ENCODE peak calls at places on chromosomes 11 and 22, in six cellular contexts. One of them, this sample, is unnamed. For H3K4me1, the result is how much of the 10 kb centered on the place peaks cover.

GRCh38 chr11:17129003-17129402 is 51.5 kb upstream of the RPS13 start:
- DNase-seq in PC-3: peak
- DNase-seq in left ventricle myocardium inferior: no peak
- DNase-seq in BE2C: no peak
- DNase-seq in A549: peak
- DNase-seq in prostate gland: no peak
- DNase-seq in this sample: no peak

GRCh38 chr11:74288911-74289310 is 22.5 kb downstream of the P4HA3 start:
- DNase-seq in prostate gland: no peak
- DNase-seq in A549: no peak
- DNase-seq in BE2C: no peak
- DNase-seq in left ventricle myocardium inferior: no peak
- DNase-seq in PC-3: no peak
- DNase-seq in this sample: no peak

GRCh38 chr22:21568207-21569075 is 927 bp downstream of the UBE2L3 start:
- DNase-seq in BE2C: peak
- DNase-seq in left ventricle myocardium inferior: peak
- DNase-seq in A549: peak
- DNase-seq in prostate gland: peak
- DNase-seq in PC-3: no peak
- DNase-seq in this sample: no peak

GRCh38 chr11:47433991-47434786 is 8.0 kb upstream of the PSMC3 start:
- DNase-seq in BE2C: no peak
- DNase-seq in prostate gland: peak
- DNase-seq in PC-3: no peak
- DNase-seq in left ventricle myocardium inferior: no peak
- DNase-seq in A549: no peak
- DNase-seq in this sample: no peak

GRCh38 chr11:47523491-47524199 is 29.3 kb downstream of the CELF1 start:
- DNase-seq in BE2C: no peak
- DNase-seq in A549: peak
- DNase-seq in prostate gland: no peak
- DNase-seq in left ventricle myocardium inferior: no peak
- DNase-seq in PC-3: peak
- DNase-seq in this sample: peak

GRCh38 chr11:57764527-57764926 is 2.9 kb downstream of the CTNND1 start:
- DNase-seq in PC-3: no peak
- DNase-seq in prostate gland: no peak
- DNase-seq in A549: no peak
- DNase-seq in BE2C: no peak
- DNase-seq in left ventricle myocardium inferior: no peak
- DNase-seq in this sample: no peak

GRCh38 chr11:27317751-27318150 is 45.3 kb downstream of the CCDC34 start:
- DNase-seq in PC-3: peak
- DNase-seq in BE2C: no peak
- DNase-seq in A549: peak
- DNase-seq in left ventricle myocardium inferior: no peak
- DNase-seq in prostate gland: no peak
- DNase-seq in this sample: no peak

GRCh38 chr22:20636945-20637344 is 129.5 kb downstream of the MED15 start:
- DNase-seq in A549: no peak
- DNase-seq in left ventricle myocardium inferior: no peak
- DNase-seq in prostate gland: no peak
- DNase-seq in BE2C: no peak
- DNase-seq in PC-3: no peak
- DNase-seq in this sample: no peak

GRCh38 chr22:20086101-20086599 is 6.1 kb downstream of the DGCR8 start:
- DNase-seq in BE2C: no peak
- DNase-seq in left ventricle myocardium inferior: no peak
- DNase-seq in A549: no peak
- DNase-seq in prostate gland: no peak
- DNase-seq in PC-3: no peak
- DNase-seq in this sample: no peak

DNA sequence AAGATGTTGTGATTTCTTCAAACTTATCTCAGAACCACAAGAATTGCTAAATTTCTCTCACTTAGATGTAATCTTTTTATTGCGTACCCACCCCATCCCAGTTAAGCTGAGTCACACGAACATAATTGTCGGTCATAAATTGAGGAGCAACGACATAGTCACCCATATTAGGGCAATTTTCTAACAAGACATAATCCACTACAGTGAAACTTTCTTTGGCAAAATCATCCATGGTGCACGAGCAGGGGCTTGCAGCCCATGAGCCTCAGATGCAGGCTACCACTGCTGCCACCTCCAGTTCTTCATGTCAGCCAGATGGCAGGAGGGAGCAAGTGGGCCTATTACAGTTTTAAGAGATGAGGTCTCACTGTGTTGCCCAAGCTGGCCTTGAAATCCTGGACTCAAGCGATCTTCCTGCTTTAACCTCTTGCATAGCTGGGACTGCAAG is 70.3 kb upstream of the GRK2 start:
- DNase-seq in BE2C: no peak
- DNase-seq in PC-3: peak
- DNase-seq in left ventricle myocardium inferior: no peak
- DNase-seq in prostate gland: no peak
- DNase-seq in A549: peak
- DNase-seq in this sample: no peak
- TF ChIP-seq CTCF in BE2C: peak
- TF ChIP-seq CTCF in PC-3: peak
- TF ChIP-seq CTCF in left ventricle myocardium inferior: no peak
- TF ChIP-seq CTCF in prostate gland: no peak
- TF ChIP-seq CTCF in A549: no peak
- TF ChIP-seq CTCF in this sample: no peak

GRCh38 chr22:24992946-24993345 is 40.4 kb downstream of the KIAA1671 start:
- DNase-seq in A549: no peak
- DNase-seq in BE2C: no peak
- DNase-seq in left ventricle myocardium inferior: no peak
- DNase-seq in prostate gland: no peak
- DNase-seq in PC-3: no peak
- DNase-seq in this sample: no peak

GRCh38 chr22:24994070-24994763 is 41.7 kb downstream of the KIAA1671 start:
- DNase-seq in A549: peak
- DNase-seq in BE2C: no peak
- DNase-seq in left ventricle myocardium inferior: no peak
- DNase-seq in PC-3: peak
- DNase-seq in prostate gland: no peak
- DNase-seq in this sample: no peak

GRCh38 chr22:24996420-24996952 is 44.0 kb downstream of the KIAA1671 start:
- DNase-seq in BE2C: peak
- DNase-seq in A549: peak
- DNase-seq in prostate gland: peak
- DNase-seq in PC-3: peak
- DNase-seq in left ventricle myocardium inferior: no peak
- DNase-seq in this sample: no peak

GRCh38 chr22:24997023-24997422 is 44.5 kb downstream of the KIAA1671 start:
- DNase-seq in A549: no peak
- DNase-seq in PC-3: no peak
- DNase-seq in prostate gland: no peak
- DNase-seq in BE2C: no peak
- DNase-seq in left ventricle myocardium inferior: no peak
- DNase-seq in this sample: no peak

GRCh38 chr22:24995649-24996180 is 43.2 kb downstream of the KIAA1671 start:
- DNase-seq in prostate gland: no peak
- DNase-seq in left ventricle myocardium inferior: no peak
- DNase-seq in A549: no peak
- DNase-seq in BE2C: no peak
- DNase-seq in PC-3: no peak
- DNase-seq in this sample: no peak
- H3K4me1 ChIP-seq in prostate gland: under half
- H3K4me1 ChIP-seq in left ventricle myocardium inferior: under half
- H3K4me1 ChIP-seq in A549: half or more
- H3K4me1 ChIP-seq in BE2C: under half
- H3K4me1 ChIP-seq in PC-3: half or more
- H3K4me1 ChIP-seq in this sample: half or more

GRCh38 chr22:39384750-39385480 is 14.7 kb upstream of the TAB1 start:
- DNase-seq in A549: peak
- DNase-seq in left ventricle myocardium inferior: no peak
- DNase-seq in prostate gland: no peak
- DNase-seq in PC-3: peak
- DNase-seq in BE2C: peak
- DNase-seq in this sample: no peak
- TF ChIP-seq CTCF in A549: peak
- TF ChIP-seq CTCF in left ventricle myocardium inferior: peak
- TF ChIP-seq CTCF in prostate gland: no peak
- TF ChIP-seq CTCF in PC-3: peak
- TF ChIP-seq CTCF in BE2C: peak
- TF ChIP-seq CTCF in this sample: no peak

GRCh38 chr11:86806903-86807302 is 6.6 kb downstream of the PRSS23 start:
- DNase-seq in left ventricle myocardium inferior: no peak
- DNase-seq in prostate gland: no peak
- DNase-seq in BE2C: no peak
- DNase-seq in PC-3: no peak
- DNase-seq in A549: no peak
- DNase-seq in this sample: no peak

GRCh38 chr11:86809561-86809960 is 9.2 kb downstream of the PRSS23 start:
- DNase-seq in BE2C: no peak
- DNase-seq in left ventricle myocardium inferior: no peak
- DNase-seq in PC-3: no peak
- DNase-seq in prostate gland: no peak
- DNase-seq in A549: no peak
- DNase-seq in this sample: no peak

GRCh38 chr11:86804871-86805415 is 4.6 kb downstream of the PRSS23 start:
- DNase-seq in PC-3: no peak
- DNase-seq in prostate gland: no peak
- DNase-seq in left ventricle myocardium inferior: no peak
- DNase-seq in BE2C: no peak
- DNase-seq in A549: no peak
- DNase-seq in this sample: no peak

GRCh38 chr11:86805873-86806310 is 5.5 kb downstream of the PRSS23 start:
- DNase-seq in prostate gland: no peak
- DNase-seq in BE2C: no peak
- DNase-seq in left ventricle myocardium inferior: no peak
- DNase-seq in PC-3: peak
- DNase-seq in A549: no peak
- DNase-seq in this sample: no peak

GRCh38 chr11:86807356-86807755 is 7.0 kb downstream of the PRSS23 start:
- DNase-seq in left ventricle myocardium inferior: no peak
- DNase-seq in A549: no peak
- DNase-seq in BE2C: no peak
- DNase-seq in prostate gland: no peak
- DNase-seq in PC-3: no peak
- DNase-seq in this sample: no peak
- H3K4me1 ChIP-seq in left ventricle myocardium inferior: under half
- H3K4me1 ChIP-seq in A549: half or more
- H3K4me1 ChIP-seq in BE2C: under half
- H3K4me1 ChIP-seq in prostate gland: under half
- H3K4me1 ChIP-seq in PC-3: under half
- H3K4me1 ChIP-seq in this sample: half or more

DNA sequence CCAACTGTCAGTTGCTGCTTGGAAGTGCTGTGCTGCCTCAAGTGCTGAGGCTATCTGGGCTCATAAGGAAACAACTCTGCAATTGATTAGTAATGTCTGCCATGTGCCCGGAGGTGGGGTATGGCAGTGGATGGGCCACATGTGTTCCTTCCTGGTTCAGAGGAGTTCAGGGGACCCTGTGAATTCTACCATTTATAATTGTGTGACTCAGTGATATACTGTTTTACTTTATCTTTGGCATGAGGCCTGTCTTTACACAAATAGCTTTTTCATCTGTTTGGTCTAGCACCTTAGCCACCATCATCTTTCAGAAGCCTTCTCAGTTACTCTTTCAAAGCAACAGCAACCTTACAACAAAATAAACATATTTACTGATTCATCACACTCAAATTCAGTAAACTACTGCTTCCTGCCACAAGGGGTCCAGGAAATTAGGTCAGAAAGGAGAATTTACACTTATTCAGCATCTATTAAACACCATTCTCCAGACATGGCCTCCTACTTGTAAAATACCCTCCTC is 20.9 kb downstream of the DKK3 start:
- DNase-seq in PC-3: peak
- DNase-seq in prostate gland: no peak
- DNase-seq in A549: peak
- DNase-seq in left ventricle myocardium inferior: no peak
- DNase-seq in BE2C: no peak
- DNase-seq in this sample: no peak
- TF ChIP-seq CTCF in PC-3: peak
- TF ChIP-seq CTCF in prostate gland: no peak
- TF ChIP-seq CTCF in A549: peak
- TF ChIP-seq CTCF in left ventricle myocardium inferior: peak
- TF ChIP-seq CTCF in BE2C: no peak
- TF ChIP-seq CTCF in this sample: peak

GRCh38 chr11:65186701-65187100 is 5.0 kb downstream of the CAPN1 start:
- DNase-seq in prostate gland: no peak
- DNase-seq in BE2C: no peak
- DNase-seq in A549: no peak
- DNase-seq in PC-3: no peak
- DNase-seq in left ventricle myocardium inferior: no peak
- DNase-seq in this sample: no peak
- H3K4me1 ChIP-seq in prostate gland: under half
- H3K4me1 ChIP-seq in BE2C: under half
- H3K4me1 ChIP-seq in A549: under half
- H3K4me1 ChIP-seq in PC-3: under half
- H3K4me1 ChIP-seq in left ventricle myocardium inferior: under half
- H3K4me1 ChIP-seq in this sample: under half

DNA sequence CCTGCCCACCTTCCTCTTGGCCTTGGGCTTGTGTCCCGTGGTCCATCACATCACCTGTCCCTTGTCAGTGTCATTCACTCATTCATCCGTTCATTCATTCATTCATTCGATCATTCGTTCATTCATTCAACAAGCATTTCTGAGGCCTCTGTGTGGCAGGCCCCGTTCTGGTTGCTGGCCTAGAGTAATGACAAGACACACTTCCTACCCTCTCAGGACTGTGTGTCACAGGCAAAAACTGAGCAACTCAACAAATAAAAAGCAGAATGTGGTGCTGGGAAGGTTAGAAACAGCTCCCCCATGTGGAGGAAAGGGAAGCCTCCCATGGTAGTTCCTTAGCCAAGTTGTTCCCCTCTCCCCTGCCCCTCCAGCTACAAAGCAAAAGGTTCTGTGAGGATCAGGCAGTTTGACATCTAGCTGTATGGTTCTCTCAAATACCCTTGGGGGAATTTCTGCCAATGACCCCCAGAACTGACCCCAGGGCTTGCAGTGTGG is 1.6 kb upstream of the OMP start:
- DNase-seq in BE2C: peak
- DNase-seq in left ventricle myocardium inferior: no peak
- DNase-seq in prostate gland: no peak
- DNase-seq in A549: peak
- DNase-seq in PC-3: peak
- DNase-seq in this sample: no peak
- TF ChIP-seq CTCF in BE2C: peak
- TF ChIP-seq CTCF in left ventricle myocardium inferior: peak
- TF ChIP-seq CTCF in prostate gland: no peak
- TF ChIP-seq CTCF in A549: peak
- TF ChIP-seq CTCF in PC-3: peak
- TF ChIP-seq CTCF in this sample: no peak

GRCh38 chr11:44575962-44576361 is 10.5 kb downstream of the CD82 start:
- DNase-seq in prostate gland: no peak
- DNase-seq in BE2C: no peak
- DNase-seq in left ventricle myocardium inferior: no peak
- DNase-seq in A549: no peak
- DNase-seq in PC-3: no peak
- DNase-seq in this sample: no peak
- H3K4me1 ChIP-seq in prostate gland: under half
- H3K4me1 ChIP-seq in BE2C: under half
- H3K4me1 ChIP-seq in left ventricle myocardium inferior: half or more
- H3K4me1 ChIP-seq in A549: under half
- H3K4me1 ChIP-seq in PC-3: under half
- H3K4me1 ChIP-seq in this sample: under half

This sample was measured in Panc1.